ENCODE peak calls at places on chromosomes 2 and 18, in nine cellular contexts. One of them, this sample, is unnamed.

GRCh38 chr18:27844416-27844792 is 332.5 kb downstream of the CDH2 start:
- DNase-seq in IMR-90: peak; percentile 22
- DNase-seq in sigmoid colon: no peak
- DNase-seq in PC-9: no peak
- DNase-seq in AG10803: peak; percentile 55
- DNase-seq in foreskin fibroblast: peak; percentile 13
- DNase-seq in heart right ventricle: no peak
- DNase-seq in MCF 10A: no peak
- DNase-seq in MM.1S: no peak
- DNase-seq in this sample: no peak

GRCh38 chr18:55355220-55355619 is 232.8 kb downstream of the TCF4 start:
- DNase-seq in IMR-90: no peak
- DNase-seq in sigmoid colon: no peak
- DNase-seq in PC-9: no peak
- DNase-seq in AG10803: no peak
- DNase-seq in foreskin fibroblast: no peak
- DNase-seq in heart right ventricle: no peak
- DNase-seq in MCF 10A: no peak
- DNase-seq in MM.1S: no peak
- DNase-seq in this sample: no peak

GRCh38 chr2:99066075-99066557 is 75.4 kb upstream of the C2orf15 start:
- DNase-seq in IMR-90: peak; percentile 38
- DNase-seq in sigmoid colon: no peak
- DNase-seq in PC-9: peak; percentile 25
- DNase-seq in AG10803: peak; percentile 47
- DNase-seq in foreskin fibroblast: peak; percentile 65
- DNase-seq in heart right ventricle: no peak
- DNase-seq in MCF 10A: peak; percentile 68
- DNase-seq in MM.1S: peak; percentile 81
- DNase-seq in this sample: peak; percentile 47

GRCh38 chr2:195496991-195497390 is 160.0 kb upstream of the SLC39A10 start:
- DNase-seq in IMR-90: no peak
- DNase-seq in sigmoid colon: no peak
- DNase-seq in PC-9: no peak
- DNase-seq in AG10803: no peak
- DNase-seq in foreskin fibroblast: no peak
- DNase-seq in heart right ventricle: no peak
- DNase-seq in MCF 10A: no peak
- DNase-seq in MM.1S: no peak
- DNase-seq in this sample: no peak

GRCh38 chr2:235378261-235378660 is 115.6 kb upstream of the AGAP1 start:
- DNase-seq in IMR-90: peak; percentile 10
- DNase-seq in sigmoid colon: no peak
- DNase-seq in PC-9: peak; percentile 55
- DNase-seq in AG10803: peak; percentile 31
- DNase-seq in foreskin fibroblast: no peak
- DNase-seq in heart right ventricle: no peak
- DNase-seq in MCF 10A: peak; percentile 45
- DNase-seq in MM.1S: no peak
- DNase-seq in this sample: no peak

GRCh38 chr2:191474459-191474858 is 203.5 kb upstream of the NABP1 start:
- DNase-seq in IMR-90: no peak
- DNase-seq in sigmoid colon: no peak
- DNase-seq in PC-9: no peak
- DNase-seq in AG10803: peak; percentile 19
- DNase-seq in foreskin fibroblast: peak; percentile 55
- DNase-seq in heart right ventricle: no peak
- DNase-seq in MCF 10A: no peak
- DNase-seq in MM.1S: no peak
- DNase-seq in this sample: no peak

GRCh38 chr2:238928520-238929241 is 80.8 kb downstream of the TWIST2 start:
- DNase-seq in IMR-90: no peak
- DNase-seq in sigmoid colon: peak; percentile 72
- DNase-seq in PC-9: no peak
- DNase-seq in AG10803: no peak
- DNase-seq in foreskin fibroblast: no peak
- DNase-seq in heart right ventricle: no peak
- DNase-seq in MCF 10A: no peak
- DNase-seq in MM.1S: no peak
- DNase-seq in this sample: no peak

GRCh38 chr2:201680743-201681142 is 17.7 kb downstream of the MPP4 start:
- DNase-seq in IMR-90: no peak
- DNase-seq in sigmoid colon: no peak
- DNase-seq in PC-9: peak; percentile 9
- DNase-seq in AG10803: no peak
- DNase-seq in foreskin fibroblast: peak; percentile 15
- DNase-seq in heart right ventricle: no peak
- DNase-seq in MCF 10A: peak; percentile 29
- DNase-seq in MM.1S: no peak
- DNase-seq in this sample: peak; percentile 22

GRCh38 chr2:181517685-181518301 is 60.6 kb downstream of the ITGA4 start:
- DNase-seq in IMR-90: no peak
- DNase-seq in sigmoid colon: no peak
- DNase-seq in PC-9: peak; percentile 8
- DNase-seq in AG10803: no peak
- DNase-seq in foreskin fibroblast: no peak
- DNase-seq in heart right ventricle: no peak
- DNase-seq in MCF 10A: peak; percentile 74
- DNase-seq in MM.1S: no peak
- DNase-seq in this sample: no peak

GRCh38 chr18:56861244-56861643 is 210.1 kb downstream of the WDR7 start:
- DNase-seq in IMR-90: no peak
- DNase-seq in sigmoid colon: no peak
- DNase-seq in PC-9: no peak
- DNase-seq in AG10803: no peak
- DNase-seq in foreskin fibroblast: no peak
- DNase-seq in heart right ventricle: no peak
- DNase-seq in MCF 10A: no peak
- DNase-seq in MM.1S: no peak
- DNase-seq in this sample: no peak

GRCh38 chr2:20452551-20452950 is 5.7 kb downstream of the RHOB start:
- DNase-seq in IMR-90: peak; percentile 39
- DNase-seq in sigmoid colon: peak; percentile 82
- DNase-seq in PC-9: no peak
- DNase-seq in AG10803: no peak
- DNase-seq in foreskin fibroblast: peak; percentile 30
- DNase-seq in heart right ventricle: no peak
- DNase-seq in MCF 10A: peak; percentile 91
- DNase-seq in MM.1S: no peak
- DNase-seq in this sample: no peak

GRCh38 chr2:228378233-228378632 is 196.7 kb upstream of the SPHKAP start:
- DNase-seq in IMR-90: no peak
- DNase-seq in sigmoid colon: no peak
- DNase-seq in PC-9: no peak
- DNase-seq in AG10803: no peak
- DNase-seq in foreskin fibroblast: no peak
- DNase-seq in heart right ventricle: no peak
- DNase-seq in MCF 10A: no peak
- DNase-seq in MM.1S: no peak
- DNase-seq in this sample: no peak

GRCh38 chr18:58235001-58235436 is 191.0 kb downstream of the NEDD4L start:
- DNase-seq in IMR-90: no peak
- DNase-seq in sigmoid colon: no peak
- DNase-seq in PC-9: no peak
- DNase-seq in AG10803: no peak
- DNase-seq in foreskin fibroblast: no peak
- DNase-seq in heart right ventricle: no peak
- DNase-seq in MCF 10A: no peak
- DNase-seq in MM.1S: no peak
- DNase-seq in this sample: no peak

GRCh38 chr2:96788393-96789244 is 27.4 kb upstream of the CNNM3 start:
- DNase-seq in IMR-90: peak; percentile 15
- DNase-seq in sigmoid colon: peak; percentile 64
- DNase-seq in PC-9: peak; percentile 51
- DNase-seq in AG10803: no peak
- DNase-seq in foreskin fibroblast: peak; percentile 39
- DNase-seq in heart right ventricle: peak; percentile 70
- DNase-seq in MCF 10A: peak; percentile 54
- DNase-seq in MM.1S: no peak
- DNase-seq in this sample: no peak

GRCh38 chr2:28956890-28957289 is 24.2 kb upstream of the TOGARAM2 start:
- DNase-seq in IMR-90: no peak
- DNase-seq in sigmoid colon: no peak
- DNase-seq in PC-9: no peak
- DNase-seq in AG10803: peak; percentile 5
- DNase-seq in foreskin fibroblast: peak; percentile 77
- DNase-seq in heart right ventricle: no peak
- DNase-seq in MCF 10A: no peak
- DNase-seq in MM.1S: no peak
- DNase-seq in this sample: no peak
- TF ChIP-seq CTCF in IMR-90: peak; percentile 38
- TF ChIP-seq CTCF in sigmoid colon: peak; percentile 23
- TF ChIP-seq CTCF in PC-9: peak; percentile 45
- TF ChIP-seq CTCF in AG10803: peak; percentile 42
- TF ChIP-seq CTCF in foreskin fibroblast: peak; percentile 11
- TF ChIP-seq CTCF in heart right ventricle: peak; percentile 37
- TF ChIP-seq CTCF in MCF 10A: peak; percentile 35
- TF ChIP-seq CTCF in MM.1S: peak; percentile 7
- TF ChIP-seq CTCF in this sample: no peak

GRCh38 chr2:197358927-197359326 is 48.3 kb upstream of the ANKRD44 start:
- DNase-seq in IMR-90: peak; percentile 33
- DNase-seq in sigmoid colon: no peak
- DNase-seq in PC-9: no peak
- DNase-seq in AG10803: peak; percentile 31
- DNase-seq in foreskin fibroblast: peak; percentile 44
- DNase-seq in heart right ventricle: no peak
- DNase-seq in MCF 10A: no peak
- DNase-seq in MM.1S: no peak
- DNase-seq in this sample: no peak

GRCh38 chr2:197357986-197358385 is 47.4 kb upstream of the ANKRD44 start:
- DNase-seq in IMR-90: no peak
- DNase-seq in sigmoid colon: no peak
- DNase-seq in PC-9: no peak
- DNase-seq in AG10803: no peak
- DNase-seq in foreskin fibroblast: no peak
- DNase-seq in heart right ventricle: no peak
- DNase-seq in MCF 10A: no peak
- DNase-seq in MM.1S: no peak
- DNase-seq in this sample: no peak

GRCh38 chr2:197354169-197354558 is 43.6 kb upstream of the ANKRD44 start:
- DNase-seq in IMR-90: no peak
- DNase-seq in sigmoid colon: no peak
- DNase-seq in PC-9: no peak
- DNase-seq in AG10803: no peak
- DNase-seq in foreskin fibroblast: no peak
- DNase-seq in heart right ventricle: no peak
- DNase-seq in MCF 10A: no peak
- DNase-seq in MM.1S: no peak
- DNase-seq in this sample: no peak

GRCh38 chr2:197353393-197354168 is 43.0 kb upstream of the ANKRD44 start:
- DNase-seq in IMR-90: no peak
- DNase-seq in sigmoid colon: no peak
- DNase-seq in PC-9: no peak
- DNase-seq in AG10803: no peak
- DNase-seq in foreskin fibroblast: no peak
- DNase-seq in heart right ventricle: no peak
- DNase-seq in MCF 10A: no peak
- DNase-seq in MM.1S: no peak
- DNase-seq in this sample: no peak

DNA sequence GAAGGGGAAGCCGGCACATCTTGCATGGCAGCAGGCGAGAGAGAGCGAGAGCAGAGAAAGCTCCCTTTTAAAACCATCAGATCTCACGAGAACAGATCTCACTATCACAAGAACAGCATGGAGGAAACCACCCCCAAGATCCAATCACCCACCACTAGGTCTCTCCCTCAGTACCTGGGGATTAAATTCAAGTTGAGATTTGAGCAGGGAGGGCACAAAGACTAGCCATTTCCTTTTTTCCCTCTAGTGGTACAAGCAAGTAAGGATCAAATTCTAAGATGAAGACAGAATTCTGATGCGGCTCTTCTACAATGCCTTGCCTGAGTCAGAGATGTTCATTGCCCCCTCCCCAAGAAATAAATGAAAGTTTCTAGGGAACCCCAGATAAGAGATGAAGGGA is 45.6 kb upstream of the ANKRD44 start:
- DNase-seq in IMR-90: no peak
- DNase-seq in sigmoid colon: no peak
- DNase-seq in PC-9: no peak
- DNase-seq in AG10803: no peak
- DNase-seq in foreskin fibroblast: peak; percentile 12
- DNase-seq in heart right ventricle: no peak
- DNase-seq in MCF 10A: no peak
- DNase-seq in MM.1S: peak; percentile 48
- DNase-seq in this sample: no peak
- TF ChIP-seq CTCF in IMR-90: peak; percentile 29
- TF ChIP-seq CTCF in sigmoid colon: no peak
- TF ChIP-seq CTCF in PC-9: peak; percentile 47
- TF ChIP-seq CTCF in AG10803: peak; percentile 49
- TF ChIP-seq CTCF in foreskin fibroblast: peak; percentile 33
- TF ChIP-seq CTCF in heart right ventricle: no peak
- TF ChIP-seq CTCF in MCF 10A: peak; percentile 16
- TF ChIP-seq CTCF in MM.1S: peak; percentile 51
- TF ChIP-seq CTCF in this sample: no peak

DNA sequence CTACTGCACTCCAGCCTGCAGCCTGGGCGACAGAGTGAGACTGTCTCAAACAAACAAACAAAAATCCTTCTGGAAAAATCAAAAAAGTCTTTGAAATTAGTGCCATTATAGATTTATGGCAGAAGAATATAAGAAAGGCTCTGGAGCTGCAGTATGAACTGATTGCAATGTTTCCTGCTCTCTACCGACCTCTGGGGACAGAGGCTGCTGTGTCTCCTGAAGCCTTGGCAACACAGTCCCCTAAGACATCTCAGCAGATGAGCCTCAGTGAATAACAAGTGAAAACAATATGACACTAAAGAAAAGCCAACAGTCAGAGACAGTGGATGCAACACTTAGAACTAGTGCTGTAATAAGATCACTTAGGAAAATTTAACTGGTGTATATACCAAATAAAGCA is 494.9 kb upstream of the LRATD1 start:
- DNase-seq in IMR-90: no peak
- DNase-seq in sigmoid colon: no peak
- DNase-seq in PC-9: no peak
- DNase-seq in AG10803: no peak
- DNase-seq in foreskin fibroblast: no peak
- DNase-seq in heart right ventricle: no peak
- DNase-seq in MCF 10A: peak; percentile 6
- DNase-seq in MM.1S: no peak
- DNase-seq in this sample: peak; percentile 5
- TF ChIP-seq CTCF in IMR-90: no peak
- TF ChIP-seq CTCF in sigmoid colon: no peak
- TF ChIP-seq CTCF in PC-9: peak; percentile 33
- TF ChIP-seq CTCF in AG10803: no peak
- TF ChIP-seq CTCF in foreskin fibroblast: no peak
- TF ChIP-seq CTCF in heart right ventricle: no peak
- TF ChIP-seq CTCF in MCF 10A: no peak
- TF ChIP-seq CTCF in MM.1S: no peak
- TF ChIP-seq CTCF in this sample: no peak

GRCh38 chr2:211049321-211050018 is 493.1 kb downstream of the CPS1 start:
- DNase-seq in IMR-90: no peak
- DNase-seq in sigmoid colon: no peak
- DNase-seq in PC-9: no peak
- DNase-seq in AG10803: no peak
- DNase-seq in foreskin fibroblast: no peak
- DNase-seq in heart right ventricle: no peak
- DNase-seq in MCF 10A: no peak
- DNase-seq in MM.1S: peak; percentile 81
- DNase-seq in this sample: no peak

DNA sequence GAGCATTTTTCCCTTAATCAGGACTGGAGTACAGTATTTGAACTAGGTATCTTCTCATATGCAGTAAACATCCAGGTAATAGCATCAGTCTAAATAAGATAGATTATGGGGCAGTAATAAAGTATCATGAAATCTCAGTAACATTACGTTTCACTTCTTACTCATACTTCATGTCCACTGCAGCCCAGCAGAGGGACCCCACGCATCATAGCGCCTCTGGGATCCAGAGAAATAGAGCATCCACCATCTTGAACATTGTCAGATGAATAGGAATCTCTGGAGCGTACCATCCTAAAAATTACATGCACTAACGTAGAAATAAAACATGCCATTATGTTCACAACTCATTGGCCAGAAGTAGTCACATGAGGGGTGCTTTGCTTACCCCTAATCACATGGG is 499.0 kb downstream of the CPS1 start:
- DNase-seq in IMR-90: no peak
- DNase-seq in sigmoid colon: no peak
- DNase-seq in PC-9: no peak
- DNase-seq in AG10803: no peak
- DNase-seq in foreskin fibroblast: no peak
- DNase-seq in heart right ventricle: no peak
- DNase-seq in MCF 10A: peak; percentile 21
- DNase-seq in MM.1S: no peak
- DNase-seq in this sample: no peak
- TF ChIP-seq CTCF in IMR-90: no peak
- TF ChIP-seq CTCF in sigmoid colon: no peak
- TF ChIP-seq CTCF in PC-9: peak; percentile 16
- TF ChIP-seq CTCF in AG10803: no peak
- TF ChIP-seq CTCF in foreskin fibroblast: no peak
- TF ChIP-seq CTCF in heart right ventricle: no peak
- TF ChIP-seq CTCF in MCF 10A: peak; percentile 34
- TF ChIP-seq CTCF in MM.1S: peak; percentile 9
- TF ChIP-seq CTCF in this sample: no peak